ENCODE peak calls at places on chromosomes 11 and 22, in five cellular contexts. T is neural crest cell, R is head of caudate nucleus, Q is activated T-cell treated with anti-CD3 and anti-CD28 coated beads for 48 hours, V is uterus. L is an unnamed sample.
A peak's percentile ranks its signal among the peaks of the same experiment; 100 is the strongest.

GRCh38 chr11:69423181-69423580 is 58.3 kb upstream of the LINC01488 start:
- DNase-seq in T (no peak), R (no peak), Q (no peak), V (no peak), L (no peak)

GRCh38 chr11:66641834-66642233 is 3.3 kb downstream of the RBM4 start:
- DNase-seq in T (no peak), R (no peak), Q (no peak), V (no peak), L (no peak)

GRCh38 chr11:32706985-32707736 is 87.3 kb downstream of the CCDC73 start:
- DNase-seq in T (no peak), R (no peak), Q (no peak), V (no peak), L (no peak)

GRCh38 chr11:1072821-1073231 is 1.8 kb upstream of the MUC2 start:
- DNase-seq in T (no peak), R (no peak), Q (no peak), V (no peak), L (no peak)

GRCh38 chr11:120259241-120259640 is 19.3 kb downstream of the POU2F3 start:
- DNase-seq in T (no peak), R (no peak), Q (no peak), V (no peak), L (no peak)

GRCh38 chr11:14519692-14520085 is 497 bp downstream of the PSMA1 start:
- DNase-seq in T (no peak), R (no peak), Q (peak; percentile 23), V (no peak), L (no peak)

GRCh38 chr11:34052608-34053160 is 1.2 kb downstream of the CAPRIN1 start:
- DNase-seq in T (peak; percentile 22), R (peak; percentile 36), Q (peak; percentile 23), V (peak; percentile 31), L (peak; percentile 14)

GRCh38 chr11:573146-573759 is 3.0 kb upstream of the PHRF1 start:
- DNase-seq in T (no peak), R (no peak), Q (no peak), V (no peak), L (no peak)

GRCh38 chr22:44464000-44464399 is 34.0 kb downstream of the RTL6 start:
- DNase-seq in T (no peak), R (no peak), Q (no peak), V (no peak), L (no peak)

GRCh38 chr22:24986816-24987215 is 34.3 kb downstream of the KIAA1671 start:
- DNase-seq in T (no peak), R (no peak), Q (no peak), V (no peak), L (no peak)

GRCh38 chr11:38014405-38014804 is 1416.4 kb upstream of the RAG2 start:
- DNase-seq in T (no peak), R (no peak), Q (no peak), V (no peak), L (no peak)

GRCh38 chr11:45366196-45366595 is 80.1 kb upstream of the SYT13 start:
- DNase-seq in T (no peak), R (no peak), Q (no peak), V (no peak), L (no peak)

GRCh38 chr11:129704831-129705230 is 110.8 kb upstream of the TMEM45B start:
- DNase-seq in T (no peak), R (no peak), Q (no peak), V (no peak), L (no peak)

GRCh38 chr11:57207160-57207559 is 25.4 kb downstream of the LRRC55 start:
- DNase-seq in T (no peak), R (no peak), Q (no peak), V (no peak), L (no peak)

GRCh38 chr11:69470793-69471192 is 10.7 kb upstream of the LINC01488 start:
- DNase-seq in T (no peak), R (no peak), Q (no peak), V (no peak), L (no peak)

GRCh38 chr22:23159287-23159622 is 14.0 kb downstream of the RAB36 start:
- DNase-seq in T (no peak), R (no peak), Q (no peak), V (no peak), L (no peak)

GRCh38 chr11:31655483-31655882 is 145.9 kb downstream of the ELP4 start:
- DNase-seq in T (no peak), R (no peak), Q (no peak), V (no peak), L (no peak)

GRCh38 chr11:7638710-7639642 is 34.3 kb downstream of the CYB5R2 start:
- DNase-seq in T (no peak), R (no peak), Q (no peak), V (peak; percentile 63), L (no peak)

GRCh38 chr11:62171261-62171723 is 18.7 kb upstream of the SCGB1D1 start:
- DNase-seq in T (peak; percentile 85), R (peak; percentile 72), Q (peak; percentile 56), V (peak; percentile 69), L (peak; percentile 52)

GRCh38 chr22:43006753-43007152 is 8.2 kb downstream of the PACSIN2 start:
- DNase-seq in T (no peak), R (no peak), Q (no peak), V (no peak), L (no peak)

GRCh38 chr11:104148074-104148473 is 15.9 kb downstream of the PDGFD start:
- DNase-seq in T (no peak), R (no peak), Q (no peak), V (no peak), L (no peak)

GRCh38 chr11:2256293-2256913 is 14.0 kb downstream of the ASCL2 start:
- DNase-seq in T (no peak), R (no peak), Q (no peak), V (no peak), L (no peak)

GRCh38 chr11:71171024-71171423 is 81.4 kb downstream of the SHANK2 start:
- DNase-seq in T (no peak), R (no peak), Q (no peak), V (no peak), L (no peak)

GRCh38 chr11:113618360-113618759 is 87.7 kb downstream of the TMPRSS5 start:
- DNase-seq in T (no peak), R (no peak), Q (no peak), V (no peak), L (no peak)

GRCh38 chr11:12686246-12687060 is 12.2 kb downstream of the TEAD1 start:
- DNase-seq in T (no peak), R (no peak), Q (no peak), V (no peak), L (no peak)

GRCh38 chr11:69442012-69442806 is 39.3 kb upstream of the LINC01488 start:
- DNase-seq in T (no peak), R (no peak), Q (no peak), V (no peak), L (no peak)

GRCh38 chr22:33538277-33538885 is 381.9 kb downstream of the LARGE1 start:
- DNase-seq in T (no peak), R (no peak), Q (no peak), V (no peak), L (no peak)

GRCh38 chr11:75667268-75667830 is 1.5 kb downstream of the MAP6 start:
- DNase-seq in T (peak; percentile 30), R (peak; percentile 46), Q (no peak), V (no peak), L (peak; percentile 3)

GRCh38 chr22:39429916-39430575 is 26.8 kb upstream of the MGAT3 start:
- DNase-seq in T (no peak), R (no peak), Q (no peak), V (no peak), L (no peak)

GRCh38 chr11:114318361-114318760 is 22.2 kb downstream of the NNMT start:
- DNase-seq in T (no peak), R (no peak), Q (no peak), V (no peak), L (no peak)

GRCh38 chr22:37659066-37659896 is 758 bp downstream of the PDXP start:
- DNase-seq in T (no peak), R (peak; percentile 60), Q (no peak), V (no peak), L (no peak)

GRCh38 chr11:104570088-104570701 is 328.1 kb downstream of the CASP12 start:
- DNase-seq in T (no peak), R (no peak), Q (no peak), V (no peak), L (no peak)

GRCh38 chr11:111851636-111852035 is 19.7 kb downstream of the ALG9 start:
- DNase-seq in T (no peak), R (no peak), Q (no peak), V (no peak), L (no peak)

GRCh38 chr11:102155676-102156075 is 45.4 kb downstream of the YAP1 start:
- DNase-seq in T (no peak), R (no peak), Q (no peak), V (no peak), L (no peak)

GRCh38 chr22:32901925-32902324 is 100.4 kb downstream of the TIMP3 start:
- DNase-seq in T (no peak), R (no peak), Q (no peak), V (no peak), L (no peak)

GRCh38 chr22:26579331-26579886 is 10.5 kb downstream of the TPST2 start:
- DNase-seq in T (no peak), R (no peak), Q (peak; percentile 44), V (no peak), L (peak; percentile 46)

GRCh38 chr11:120509346-120510053 is 2.0 kb upstream of the GRIK4 start:
- DNase-seq in T (no peak), R (no peak), Q (no peak), V (no peak), L (no peak)